ENCODE peak calls at places on chromosomes 6 and 20, in eight cellular contexts. F is frontal cortex; V is activated CD8-positive, alpha-beta memory T cell treated with anti-CD3 and anti-CD28 coated beads, Interleukin-2, amount 50 U/mL, for 4 hours; H is activated effector memory CD4-positive, alpha-beta T cell treated with anti-CD3 and anti-CD28 coated beads, Interleukin-2, amount 50 U/mL, for 16 hours; G is NCI-H446; E is D341Med; W is left cardiac atrium; J is AG04450. C is an unnamed sample.

GRCh38 chr6:37024665-37025337 is 19.3 kb downstream of the FGD2 start:
- DNase-seq in F (no peak), V (no peak), H (peak), G (peak), E (no peak), W (no peak), J (no peak), C (peak)

GRCh38 chr20:3218307-3218988 is 9.2 kb downstream of the ITPA start:
- DNase-seq in F (peak), V (peak), H (peak), G (peak), E (peak), W (peak), J (no peak), C (no peak)

GRCh38 chr20:7693761-7694160 is 246.5 kb downstream of the HAO1 start:
- DNase-seq in F (no peak), V (no peak), H (no peak), G (no peak), E (no peak), W (no peak), J (no peak), C (no peak)

GRCh38 chr6:167866642-167867041 is 39.9 kb downstream of the AFDN start:
- DNase-seq in F (no peak), V (no peak), H (no peak), G (no peak), E (no peak), W (no peak), J (no peak), C (no peak)

GRCh38 chr6:156767603-156768467 is 9.3 kb upstream of the ARID1B start:
- DNase-seq in F (no peak), V (no peak), H (no peak), G (no peak), E (no peak), W (no peak), J (no peak), C (peak)

GRCh38 chr6:13733178-13733851 is 21.7 kb upstream of the RANBP9 start:
- DNase-seq in F (peak), V (no peak), H (no peak), G (peak), E (no peak), W (peak), J (peak), C (peak)

GRCh38 chr20:32539817-32540675 is 45.1 kb downstream of the NOL4L start:
- DNase-seq in F (no peak), V (peak), H (peak), G (no peak), E (no peak), W (no peak), J (no peak), C (peak)

GRCh38 chr6:89411269-89412070 is 603 bp downstream of the RRAGD start:
- DNase-seq in F (peak), V (peak), H (peak), G (no peak), E (peak), W (peak), J (no peak), C (no peak)

GRCh38 chr6:26055670-26056582 is 31.3 kb upstream of the HFE start:
- DNase-seq in F (peak), V (peak), H (peak), G (peak), E (peak), W (peak), J (peak), C (peak)

GRCh38 chr6:20198764-20199174 is 13.5 kb downstream of the MBOAT1 start:
- DNase-seq in F (no peak), V (no peak), H (no peak), G (no peak), E (no peak), W (no peak), J (no peak), C (no peak)

GRCh38 chr6:43428112-43428570 is 800 bp downstream of the ABCC10 start:
- DNase-seq in F (no peak), V (no peak), H (no peak), G (no peak), E (no peak), W (no peak), J (no peak), C (no peak)

GRCh38 chr20:34559311-34560140 is 1.0 kb downstream of the MAP1LC3A start:
- DNase-seq in F (no peak), V (peak), H (no peak), G (no peak), E (no peak), W (peak), J (no peak), C (no peak)

GRCh38 chr6:113172531-113172966 is 684.6 kb upstream of the MARCKS start:
- DNase-seq in F (peak), V (no peak), H (no peak), G (peak), E (no peak), W (peak), J (no peak), C (no peak)

GRCh38 chr6:116265081-116265829 is 11.4 kb upstream of the TSPYL4 start:
- DNase-seq in F (no peak), V (no peak), H (no peak), G (no peak), E (no peak), W (peak), J (no peak), C (peak)

GRCh38 chr6:43143235-43144124 is 27.6 kb upstream of the SRF start:
- DNase-seq in F (peak), V (peak), H (peak), G (peak), E (peak), W (peak), J (peak), C (peak)

C was measured in bronchial epithelial cell.